ENCODE peak calls at places on chromosomes 2 and 18, in five cellular contexts. J, K, L, Z and H are unnamed samples.
A peak's percentile ranks its signal among the peaks of the same experiment; 100 is the strongest.

GRCh38 chr2:68231061-68231372 is 21.3 kb downstream of the PPP3R1 start:
- DNase-seq in J (no peak), K (no peak), L (no peak), Z (no peak), H (peak; percentile 9)

GRCh38 chr2:19474128-19474527 is 115.7 kb upstream of the OSR1 start:
- DNase-seq in J (no peak), K (peak; percentile 28), L (no peak), Z (peak; percentile 55), H (no peak)

GRCh38 chr18:54822872-54823845 is 5.1 kb upstream of the RAB27B start:
- DNase-seq in J (no peak), K (no peak), L (peak; percentile 91), Z (no peak), H (no peak)

GRCh38 chr18:22309191-22309590 is 108.5 kb downstream of the CTAGE1 start:
- DNase-seq in J (no peak), K (no peak), L (no peak), Z (no peak), H (no peak)

GRCh38 chr2:30351087-30351486 is 96.0 kb upstream of the LCLAT1 start:
- DNase-seq in J (no peak), K (no peak), L (no peak), Z (no peak), H (peak; percentile 62)

GRCh38 chr2:96977631-96978195 is 8.7 kb downstream of the FAM178B start:
- DNase-seq in J (no peak), K (no peak), L (no peak), Z (no peak), H (no peak)

GRCh38 chr18:77096936-77097886 is 35.4 kb downstream of the MBP start:
- DNase-seq in J (no peak), K (no peak), L (no peak), Z (no peak), H (no peak)

GRCh38 chr2:222613715-222614331 is 42.1 kb downstream of the FARSB start:
- DNase-seq in J (no peak), K (peak; percentile 52), L (peak; percentile 47), Z (no peak), H (peak; percentile 61)

GRCh38 chr2:63055510-63056308 is 5.1 kb downstream of the OTX1 start:
- DNase-seq in J (no peak), K (no peak), L (no peak), Z (no peak), H (peak; percentile 12)

GRCh38 chr18:31750259-31750658 is 10.4 kb downstream of the SLC25A52 start:
- DNase-seq in J (no peak), K (no peak), L (no peak), Z (no peak), H (no peak)

GRCh38 chr18:51458861-51459260 is 261.4 kb upstream of the MEX3C start:
- DNase-seq in J (no peak), K (no peak), L (no peak), Z (no peak), H (no peak)

GRCh38 chr2:135960598-135961551 is 24.6 kb downstream of the DARS1 start:
- DNase-seq in J (no peak), K (no peak), L (no peak), Z (no peak), H (peak; percentile 86)

GRCh38 chr2:207113403-207113802 is 52.3 kb downstream of the KLF7 start:
- DNase-seq in J (no peak), K (no peak), L (no peak), Z (no peak), H (no peak)

GRCh38 chr2:224025874-224026273 is 13.2 kb downstream of the SERPINE2 start:
- DNase-seq in J (no peak), K (peak; percentile 98), L (no peak), Z (peak; percentile 87), H (peak; percentile 20)

GRCh38 chr18:80006726-80007125 is 18.4 kb upstream of the TXNL4A start:
- DNase-seq in J (no peak), K (no peak), L (no peak), Z (no peak), H (no peak)